ENCODE peak calls at places on chromosomes 13 and 19, in six cellular contexts. V is effector memory CD4-positive, alpha-beta T cell; Q is mucosa of descending colon; E is heart left ventricle; N is colonic mucosa; R is ovary. M is an unnamed sample. For H3K4me1, the result is how much of the 10 kb centered on the place peaks cover.

GRCh38 chr19:608155-609000 is 18.7 kb downstream of the HCN2 start:
- DNase-seq in V (no peak), Q (no peak), E (no peak), N (no peak), R (no peak), M (no peak)

GRCh38 chr19:21321134-21321533 is 8.1 kb downstream of the ZNF708 start:
- DNase-seq in V (no peak), Q (no peak), E (no peak), N (no peak), R (no peak), M (no peak)

GRCh38 chr13:23609414-23610186 is 39.4 kb downstream of the TNFRSF19 start:
- DNase-seq in V (no peak), Q (no peak), E (no peak), N (peak), R (peak), M (no peak)

GRCh38 chr13:84645196-84646071 is 763.2 kb upstream of the SLITRK1 start:
- DNase-seq in V (no peak), Q (no peak), E (no peak), N (no peak), R (no peak), M (no peak)

GRCh38 chr19:14114854-14115253 is 2.7 kb downstream of the PRKACA start:
- DNase-seq in V (peak), Q (peak), E (peak), N (peak), R (no peak), M (peak)

GRCh38 chr13:71866173-71867091 is 572 bp downstream of the DACH1 start:
- DNase-seq in V (no peak), Q (peak), E (peak), N (peak), R (no peak), M (peak)

GRCh38 chr13:76936736-76937135 is 11.6 kb upstream of the ACOD1 start:
- DNase-seq in V (no peak), Q (no peak), E (no peak), N (no peak), R (no peak), M (no peak)

GRCh38 chr13:60396783-60397692 is at the start of gene TDRD3:
- DNase-seq in V (peak), Q (peak), E (peak), N (peak), R (peak), M (peak)

GRCh38 chr13:45068036-45069001 is 52.0 kb upstream of the GTF2F2 start:
- DNase-seq in V (no peak), Q (no peak), E (no peak), N (no peak), R (no peak), M (no peak)

DNA sequence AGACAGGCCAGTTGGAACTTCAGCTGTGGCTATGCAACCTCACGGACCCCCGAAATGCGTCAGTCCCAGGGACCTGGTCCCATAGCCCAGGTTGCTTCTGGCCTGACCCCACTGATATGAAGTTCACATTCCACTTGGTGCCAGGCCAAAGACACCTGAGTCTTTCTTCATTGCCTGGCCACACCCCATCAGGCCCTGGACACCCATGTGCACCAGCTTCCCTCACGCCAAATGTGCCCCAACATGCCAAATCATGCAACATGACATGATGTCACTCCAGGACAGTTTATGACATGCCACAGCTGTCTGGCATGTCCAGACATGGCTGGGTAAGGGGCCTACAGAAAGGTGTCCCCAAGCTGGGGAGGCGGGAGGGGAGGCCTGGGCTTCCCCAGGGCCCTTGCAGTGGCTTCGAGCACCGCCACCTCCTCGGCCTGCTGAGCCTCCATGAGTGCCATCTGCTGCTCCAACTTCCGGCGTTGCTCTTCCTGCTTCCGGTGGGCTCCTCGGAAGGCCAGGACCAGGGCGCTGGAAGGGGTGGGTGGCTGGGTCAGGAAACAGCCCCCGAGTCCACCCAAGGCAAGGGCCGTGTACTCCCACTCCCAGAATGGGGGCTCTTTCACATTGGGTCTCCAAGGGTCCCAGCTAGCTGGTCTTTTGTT is 4.3 kb upstream of the NR2F6 start:
- DNase-seq in V (no peak), Q (peak), E (no peak), N (no peak), R (no peak), M (no peak)
- H3K4me1 ChIP-seq in V (under half), Q (under half), E (under half), N (under half), R (under half), M (under half)

GRCh38 chr19:18506545-18506944 is 15.3 kb downstream of the ELL start:
- DNase-seq in V (no peak), Q (no peak), E (no peak), N (no peak), R (no peak), M (no peak)

GRCh38 chr19:18507021-18507726 is 14.7 kb downstream of the ELL start:
- DNase-seq in V (peak), Q (peak), E (peak), N (peak), R (no peak), M (no peak)

GRCh38 chr19:18506101-18506534 is 15.8 kb downstream of the ELL start:
- DNase-seq in V (no peak), Q (peak), E (no peak), N (no peak), R (no peak), M (no peak)

GRCh38 chr19:18508585-18508984 is 13.3 kb downstream of the ELL start:
- DNase-seq in V (no peak), Q (no peak), E (no peak), N (no peak), R (no peak), M (no peak)

DNA sequence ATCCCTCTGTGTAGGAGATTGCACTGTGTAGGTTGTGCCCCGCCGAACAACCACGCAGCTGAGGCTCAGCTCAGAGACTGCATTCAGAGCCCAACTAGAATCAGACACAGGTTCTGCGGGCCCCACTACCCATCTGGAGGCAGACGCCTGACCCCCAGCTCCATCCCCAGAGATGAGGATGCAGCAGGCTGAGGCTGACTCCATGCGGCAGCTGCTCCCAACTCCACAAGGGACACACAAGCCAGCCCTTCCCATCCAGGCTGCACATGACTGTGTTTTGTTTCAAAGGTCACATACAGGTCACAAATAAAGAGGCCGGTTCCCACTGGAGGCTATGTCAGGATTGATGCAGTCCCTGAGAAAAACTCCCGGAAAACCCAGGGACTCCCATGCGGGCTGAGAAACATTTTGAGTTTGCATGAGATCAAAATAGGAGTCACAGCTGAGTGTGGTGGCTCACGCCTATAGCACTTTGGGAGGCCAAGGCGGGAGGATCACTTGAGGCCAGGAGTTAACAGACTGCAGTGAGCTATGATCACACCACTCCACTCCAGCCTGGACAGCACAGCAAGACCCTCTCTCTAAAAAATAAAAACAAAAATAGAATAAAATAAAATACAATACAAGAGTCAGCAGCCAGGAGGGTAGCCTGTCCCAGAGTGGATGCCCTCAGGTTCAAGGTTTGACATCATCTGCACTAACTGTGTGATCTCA is 14.0 kb downstream of the ELL start:
- DNase-seq in V (no peak), Q (no peak), E (peak), N (peak), R (no peak), M (no peak)
- H3K4me1 ChIP-seq in V (half or more), Q (half or more), E (half or more), N (half or more), R (under half), M (under half)

DNA sequence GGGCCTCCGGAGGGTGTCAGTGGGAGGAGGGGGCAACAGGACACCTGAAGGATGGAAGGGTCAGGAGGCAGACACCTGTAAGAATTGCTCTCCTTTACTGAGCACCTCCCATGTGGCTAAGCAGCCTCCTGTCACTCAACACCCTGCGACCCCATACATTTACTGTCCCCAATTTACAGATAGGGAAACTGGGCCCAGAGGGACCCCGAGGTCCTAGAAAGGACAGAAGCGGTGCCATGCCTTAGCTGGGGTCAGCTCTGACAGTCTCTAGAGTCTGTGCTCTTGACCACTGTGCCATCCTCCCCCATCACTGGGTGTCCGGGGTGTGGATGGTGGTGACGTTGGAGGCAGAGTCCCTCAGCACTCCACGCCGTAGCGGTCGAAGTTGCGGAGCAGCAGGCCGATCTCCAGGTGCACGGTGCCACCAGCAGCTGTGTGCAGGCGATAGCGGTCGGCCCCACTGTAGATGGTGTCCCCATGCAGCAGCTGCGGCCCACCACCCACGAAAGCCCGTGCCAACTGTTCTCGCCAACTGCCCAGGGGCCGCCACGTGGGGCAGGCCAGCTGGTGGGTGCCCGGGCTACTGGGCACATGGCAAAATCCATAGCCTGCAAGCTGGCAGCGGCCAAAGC is 737 bp upstream of the TGFB1 start:
- DNase-seq in V (no peak), Q (no peak), E (no peak), N (peak), R (peak), M (no peak)
- H3K4me1 ChIP-seq in V (half or more), Q (under half), E (half or more), N (under half), R (under half), M (under half)

GRCh38 chr19:41532526-41532925 is 43.4 kb upstream of the CEACAM21 start:
- DNase-seq in V (no peak), Q (no peak), E (no peak), N (no peak), R (no peak), M (no peak)

GRCh38 chr19:41530761-41531301 is 45.1 kb upstream of the CEACAM21 start:
- DNase-seq in V (no peak), Q (no peak), E (no peak), N (no peak), R (no peak), M (no peak)

GRCh38 chr19:41530184-41530534 is 45.8 kb upstream of the CEACAM21 start:
- DNase-seq in V (no peak), Q (no peak), E (no peak), N (no peak), R (no peak), M (no peak)

GRCh38 chr19:41533691-41534090 is 42.3 kb upstream of the CEACAM21 start:
- DNase-seq in V (no peak), Q (no peak), E (no peak), N (no peak), R (no peak), M (no peak)

GRCh38 chr19:41531438-41532311 is 44.3 kb upstream of the CEACAM21 start:
- DNase-seq in V (peak), Q (peak), E (peak), N (peak), R (peak), M (no peak)
- H3K4me1 ChIP-seq in V (under half), Q (under half), E (under half), N (under half), R (under half), M (under half)

DNA sequence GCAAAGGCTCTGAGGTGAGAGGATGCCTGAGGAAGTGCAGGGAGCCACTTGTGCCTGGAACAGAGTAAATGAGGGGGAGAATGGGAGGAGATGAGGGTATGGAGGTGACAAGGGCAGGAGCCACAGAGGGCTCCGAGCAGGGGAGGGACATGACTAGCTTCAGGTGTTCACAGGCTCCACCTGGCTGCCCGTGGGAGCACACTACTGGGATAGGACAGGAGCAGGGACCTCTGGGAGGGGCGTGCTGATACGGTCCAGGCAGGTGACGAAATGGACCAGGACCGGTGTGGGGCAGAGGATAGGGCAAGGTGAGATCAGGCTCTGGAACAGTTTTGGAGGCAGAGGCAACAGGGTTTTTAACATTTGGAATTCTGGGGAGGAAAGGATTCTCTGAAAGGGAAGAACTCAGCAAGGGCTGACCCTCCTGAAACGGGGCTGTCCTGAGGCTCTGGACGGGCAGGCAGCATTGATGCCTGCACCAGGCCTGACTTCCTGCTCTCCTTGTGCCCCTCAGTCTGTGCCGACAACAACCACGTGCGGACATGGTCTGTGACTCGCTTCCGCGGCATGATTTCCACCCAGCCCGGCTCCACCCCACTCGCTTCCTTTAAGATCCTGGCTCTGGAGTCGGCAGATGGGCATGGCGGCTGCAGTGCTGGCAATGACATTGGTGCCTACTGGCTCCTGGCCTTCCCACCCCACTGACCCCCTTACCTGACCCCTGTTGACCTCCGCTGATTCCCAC is 11.6 kb downstream of the SHKBP1 start:
- DNase-seq in V (no peak), Q (no peak), E (no peak), N (no peak), R (no peak), M (peak)
- H3K4me1 ChIP-seq in V (under half), Q (under half), E (under half), N (under half), R (under half), M (under half)

DNA sequence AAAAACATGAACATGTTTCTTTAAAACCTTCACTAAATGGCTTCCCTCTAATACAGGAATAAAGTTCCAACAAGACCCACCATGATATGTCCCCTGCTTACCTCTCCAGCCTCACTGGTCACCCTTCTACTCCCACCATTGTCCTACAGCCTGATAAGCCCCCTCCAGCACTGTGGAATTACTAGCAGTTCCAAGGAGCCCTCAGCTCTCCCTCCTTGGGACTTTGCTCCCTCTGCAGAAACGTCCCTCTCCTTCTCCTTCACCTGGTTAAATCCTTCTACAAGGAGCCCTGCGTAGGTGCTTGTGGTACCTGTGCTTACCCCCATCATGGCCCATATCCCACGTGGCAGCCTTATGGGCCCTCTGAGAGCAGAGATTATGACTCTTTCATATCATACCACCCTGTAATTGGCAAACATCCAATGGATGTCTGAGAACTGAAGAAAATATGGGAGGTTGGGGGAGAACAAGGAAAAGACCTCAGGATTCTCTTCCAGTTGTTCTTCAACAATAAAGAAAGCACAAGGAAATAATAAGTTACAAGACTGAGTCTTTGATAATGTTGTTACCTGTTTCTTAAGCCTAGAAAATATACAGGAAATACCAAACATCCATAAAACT is 26.1 kb upstream of the DOCK9 start:
- DNase-seq in V (no peak), Q (no peak), E (no peak), N (no peak), R (no peak), M (no peak)
- H3K4me1 ChIP-seq in V (under half), Q (under half), E (half or more), N (under half), R (under half), M (under half)

DNA sequence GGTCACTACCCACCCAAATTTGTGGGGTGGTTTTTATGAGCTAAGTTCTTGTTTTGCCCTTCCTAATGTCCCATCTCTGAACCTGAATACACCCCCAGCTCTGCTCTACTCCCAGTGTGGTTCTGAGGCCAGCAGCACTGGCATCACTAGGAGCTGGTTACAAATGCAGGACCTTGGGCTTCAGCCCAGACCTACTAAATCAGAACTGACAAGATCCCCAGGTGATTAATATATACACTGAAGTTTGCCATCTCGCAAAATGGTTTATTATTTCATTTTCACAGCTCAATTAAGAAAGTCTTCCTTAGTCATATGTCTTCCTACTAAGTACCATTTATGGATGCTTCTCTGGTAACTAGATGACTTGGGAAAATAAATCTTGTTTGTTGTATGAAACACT is 67.8 kb downstream of the FOXO1 start:
- DNase-seq in V (no peak), Q (no peak), E (no peak), N (no peak), R (no peak), M (no peak)
- H3K4me1 ChIP-seq in V (under half), Q (under half), E (under half), N (under half), R (under half), M (under half)

GRCh38 chr13:51579676-51580075 is 4.6 kb upstream of the WDFY2 start:
- DNase-seq in V (no peak), Q (no peak), E (no peak), N (no peak), R (no peak), M (no peak)
- H3K4me1 ChIP-seq in V (under half), Q (under half), E (under half), N (under half), R (under half), M (under half)

GRCh38 chr19:57403737-57404537 is 7.0 kb upstream of the ZNF17 start:
- DNase-seq in V (no peak), Q (no peak), E (no peak), N (no peak), R (no peak), M (no peak)
- H3K4me1 ChIP-seq in V (under half), Q (under half), E (under half), N (under half), R (under half), M (under half)